ENCODE peak calls at places on chromosomes 3 and 15, in six cellular contexts. X is kidney, H is neural progenitor cell, Y is left ventricle myocardium inferior, L is DND-41, J is breast epithelium. S is an unnamed sample. For H3K4me1 and H3K36me3, the result is how much of the 10 kb centered on the place peaks cover.

GRCh38 chr15:57950381-57950946 is 115.0 kb downstream of the ALDH1A2 start:
- DNase-seq in X (no peak), H (no peak), Y (no peak), L (no peak), J (no peak), S (no peak)

GRCh38 chr15:66515901-66516322 is 10.8 kb downstream of the ZWILCH start:
- DNase-seq in X (no peak), H (no peak), Y (no peak), L (no peak), J (no peak), S (no peak)

GRCh38 chr15:70853855-70854668 is at the start of gene LARP6:
- DNase-seq in X (peak), H (peak), Y (peak), L (no peak), J (peak), S (peak)

GRCh38 chr3:101902041-101902440 is 52.7 kb downstream of the NFKBIZ start:
- DNase-seq in X (no peak), H (no peak), Y (no peak), L (no peak), J (no peak), S (no peak)

GRCh38 chr3:127320529-127321121 is 32.8 kb upstream of the PRR20G start:
- DNase-seq in X (no peak), H (peak), Y (no peak), L (peak), J (no peak), S (peak)

GRCh38 chr15:27342991-27343390 is 372.0 kb downstream of the GABRG3 start:
- DNase-seq in X (no peak), H (peak), Y (no peak), L (no peak), J (no peak), S (no peak)

GRCh38 chr15:62071711-62072308 is 5.0 kb downstream of the C2CD4A start:
- DNase-seq in X (no peak), H (peak), Y (no peak), L (no peak), J (no peak), S (no peak)

GRCh38 chr15:40080847-40081246 is 27.8 kb downstream of the BMF start:
- DNase-seq in X (no peak), H (no peak), Y (no peak), L (no peak), J (no peak), S (no peak)

GRCh38 chr3:134552776-134553175 is 66.9 kb downstream of the CEP63 start:
- DNase-seq in X (no peak), H (no peak), Y (no peak), L (no peak), J (no peak), S (no peak)

GRCh38 chr15:70906842-70907241 is 14.2 kb downstream of the LRRC49 start:
- DNase-seq in X (no peak), H (no peak), Y (no peak), L (no peak), J (no peak), S (no peak)

GRCh38 chr3:4038351-4038750 is 239.1 kb downstream of the LRRN1 start:
- DNase-seq in X (no peak), H (no peak), Y (no peak), L (no peak), J (no peak), S (no peak)

GRCh38 chr3:54427951-54428871 is 305.9 kb downstream of the CACNA2D3 start:
- DNase-seq in X (no peak), H (peak), Y (peak), L (peak), J (no peak), S (peak)

GRCh38 chr3:45679805-45680204 is 9.4 kb upstream of the SACM1L start:
- DNase-seq in X (no peak), H (no peak), Y (no peak), L (no peak), J (no peak), S (no peak)

GRCh38 chr3:45677841-45678240 is 11.4 kb upstream of the SACM1L start:
- DNase-seq in X (no peak), H (no peak), Y (no peak), L (no peak), J (no peak), S (no peak)

GRCh38 chr3:45673273-45673672 is 15.9 kb upstream of the SACM1L start:
- DNase-seq in X (no peak), H (no peak), Y (no peak), L (no peak), J (no peak), S (no peak)

GRCh38 chr3:45676248-45677044 is 12.8 kb upstream of the SACM1L start:
- DNase-seq in X (no peak), H (no peak), Y (no peak), L (no peak), J (no peak), S (no peak)

GRCh38 chr3:45677045-45677436 is 12.2 kb upstream of the SACM1L start:
- DNase-seq in X (peak), H (no peak), Y (no peak), L (peak), J (no peak), S (no peak)
- H3K4me3 ChIP-seq in X (no peak), H (no peak), Y (peak), L (no peak), J (no peak), S (no peak)

DNA sequence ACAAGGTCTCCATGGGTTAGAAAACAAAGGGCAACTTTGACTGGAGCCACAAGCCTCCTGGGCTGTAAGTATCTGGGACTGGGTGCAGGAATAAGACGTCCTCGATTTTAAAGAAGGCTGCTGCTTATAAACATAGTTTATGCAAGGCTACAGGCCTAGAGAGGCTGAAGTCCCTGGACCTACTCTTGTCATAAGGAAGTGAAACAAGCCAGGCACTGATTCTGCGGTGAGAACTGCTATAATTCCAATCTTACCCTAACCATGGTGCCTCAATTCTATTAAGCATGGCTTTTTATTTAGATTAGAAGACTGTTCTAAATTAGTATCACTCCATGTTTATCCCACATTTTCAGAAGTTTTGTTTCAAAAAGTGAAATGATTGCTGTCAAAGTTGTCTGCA is 777.6 kb downstream of the PLOD2 start:
- DNase-seq in X (no peak), H (no peak), Y (no peak), L (no peak), J (no peak), S (no peak)
- H3K4me1 ChIP-seq in X (under half), H (under half), Y (under half), L (under half), J (under half), S (under half)

GRCh38 chr3:124999897-125000296 is 55.9 kb downstream of the HEG1 start:
- DNase-seq in X (no peak), H (no peak), Y (no peak), L (no peak), J (no peak), S (no peak)

GRCh38 chr3:124999317-124999716 is 56.5 kb downstream of the HEG1 start:
- DNase-seq in X (no peak), H (no peak), Y (no peak), L (no peak), J (no peak), S (no peak)

GRCh38 chr3:125002414-125002811 is 53.4 kb downstream of the HEG1 start:
- DNase-seq in X (no peak), H (no peak), Y (no peak), L (no peak), J (no peak), S (no peak)

GRCh38 chr3:125001557-125002413 is 54.0 kb downstream of the HEG1 start:
- DNase-seq in X (no peak), H (no peak), Y (no peak), L (no peak), J (no peak), S (no peak)

GRCh38 chr3:125000661-125001060 is 55.1 kb downstream of the HEG1 start:
- DNase-seq in X (no peak), H (no peak), Y (no peak), L (no peak), J (no peak), S (no peak)
- H3K36me3 ChIP-seq in X (under half), H (under half), Y (half or more), L (under half), J (under half), S (under half)

GRCh38 chr3:98560911-98561310 is 29.1 kb downstream of the GPR15 start:
- DNase-seq in X (no peak), H (no peak), Y (no peak), L (no peak), J (no peak), S (no peak)
- H3K4me3 ChIP-seq in X (no peak), H (no peak), Y (no peak), L (no peak), J (no peak), S (no peak)

DNA sequence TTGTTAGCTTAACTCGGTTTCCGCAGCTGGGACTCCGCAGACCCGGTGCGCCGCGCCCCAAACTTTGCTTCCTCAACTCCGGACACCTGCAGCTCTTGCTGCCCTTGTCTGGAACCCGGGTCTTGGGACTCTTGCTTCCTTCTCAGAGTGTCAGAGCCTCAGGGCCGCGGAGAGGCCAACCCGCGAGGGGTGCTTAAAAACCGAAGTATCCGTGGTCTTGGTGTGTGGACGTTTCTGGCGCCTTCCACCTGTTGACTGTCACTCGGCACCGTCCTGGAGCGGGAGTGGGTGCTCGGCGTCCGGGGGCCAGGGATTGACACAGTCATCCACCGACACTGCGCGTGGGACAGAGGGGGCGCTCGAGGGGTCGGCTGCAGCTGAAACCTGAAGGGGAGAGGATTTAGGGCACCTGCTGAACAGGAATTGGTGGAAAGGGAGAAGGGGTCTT is 386 bp downstream of the SQOR start:
- DNase-seq in X (peak), H (peak), Y (peak), L (peak), J (peak), S (peak)
- H3K4me1 ChIP-seq in X (under half), H (under half), Y (half or more), L (under half), J (under half), S (under half)

DNA sequence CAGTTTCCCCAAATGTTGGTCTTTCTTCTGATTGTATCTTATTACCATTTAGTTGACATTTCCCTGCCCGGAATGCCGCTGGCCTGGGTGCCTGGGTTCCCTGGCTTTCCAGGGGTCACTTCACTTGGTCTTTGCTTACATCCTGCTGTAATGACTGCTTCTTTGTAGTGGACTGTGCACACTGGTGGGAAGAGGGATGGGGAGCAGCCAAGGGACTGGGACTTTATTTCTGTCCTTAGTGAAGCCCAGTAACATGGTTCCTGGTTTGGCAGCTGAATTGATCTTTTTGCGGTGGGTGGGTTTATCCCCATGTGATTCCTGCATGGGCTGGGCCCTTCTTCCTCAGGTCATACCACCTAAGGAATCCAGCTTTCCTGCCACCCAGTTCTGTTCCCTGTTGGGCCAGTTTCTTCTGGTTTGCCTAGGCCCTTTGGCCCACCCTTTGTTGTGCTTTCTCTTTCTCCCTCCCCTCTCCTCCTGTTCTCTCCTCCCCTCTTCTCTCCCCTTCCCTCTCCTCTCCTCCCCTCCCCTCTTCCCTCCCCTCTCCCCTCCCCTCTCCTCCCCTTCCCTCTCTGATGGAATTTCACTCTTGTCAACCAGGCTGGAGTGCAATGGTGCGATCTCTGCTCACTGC is 41.9 kb downstream of the TRIM71 start:
- DNase-seq in X (no peak), H (no peak), Y (no peak), L (no peak), J (no peak), S (no peak)
- H3K36me3 ChIP-seq in X (under half), H (under half), Y (under half), L (under half), J (under half), S (under half)

GRCh38 chr3:73508330-73508954 is 116.3 kb downstream of the PDZRN3 start:
- DNase-seq in X (peak), H (peak), Y (no peak), L (peak), J (no peak), S (peak)

GRCh38 chr3:73510298-73510697 is 114.4 kb downstream of the PDZRN3 start:
- DNase-seq in X (no peak), H (no peak), Y (no peak), L (no peak), J (no peak), S (no peak)

GRCh38 chr3:73509812-73510211 is 114.9 kb downstream of the PDZRN3 start:
- DNase-seq in X (no peak), H (no peak), Y (no peak), L (no peak), J (no peak), S (no peak)

GRCh38 chr3:73510784-73511183 is 114.0 kb downstream of the PDZRN3 start:
- DNase-seq in X (no peak), H (no peak), Y (no peak), L (no peak), J (no peak), S (no peak)

GRCh38 chr3:73509066-73509465 is 115.7 kb downstream of the PDZRN3 start:
- DNase-seq in X (no peak), H (no peak), Y (no peak), L (no peak), J (no peak), S (no peak)
- H3K4me3 ChIP-seq in X (no peak), H (no peak), Y (no peak), L (no peak), J (no peak), S (no peak)

S was measured in HAP-1.